ENCODE peak calls at places on chromosome 10, in eight cellular contexts. Y is NCI-H2081; J is ovary; K is cardiac muscle cell; B is stromal cell of bone marrow; N is MM.1S; F is activated gamma-delta T cell treated with Interleukin-2 at 50 U/mL for 16 hours; M is stimulated activated CD4-positive, alpha-beta T cell treated with anti-CD3 and anti-CD28 coated beads, Interleukin-1b, Interleukin-23, amount 100 ng/mL, for 48 hours. W is an unnamed sample.
A peak's percentile ranks its signal among the peaks of the same experiment; 100 is the strongest.

GRCh38 chr10:24519950-24520349 is 203.7 kb downstream of the ARHGAP21 start:
- DNase-seq in Y (no peak), J (no peak), K (no peak), B (no peak), N (no peak), F (no peak), M (peak; percentile 37), W (no peak)

GRCh38 chr10:132149917-132150316 is 36.8 kb upstream of the DPYSL4 start:
- DNase-seq in Y (no peak), J (no peak), K (no peak), B (no peak), N (no peak), F (no peak), M (peak; percentile 0), W (no peak)

GRCh38 chr10:51000976-51001375 is 73.3 kb upstream of the PRKG1 start:
- DNase-seq in Y (no peak), J (no peak), K (no peak), B (no peak), N (no peak), F (no peak), M (no peak), W (no peak)

GRCh38 chr10:110706690-110707098 is 62.6 kb downstream of the RBM20 start:
- DNase-seq in Y (no peak), J (no peak), K (no peak), B (peak; percentile 68), N (no peak), F (no peak), M (no peak), W (no peak)

GRCh38 chr10:113945687-113946085 is 91.2 kb downstream of the NHLRC2 start:
- DNase-seq in Y (no peak), J (no peak), K (no peak), B (no peak), N (no peak), F (no peak), M (no peak), W (no peak)

GRCh38 chr10:43981232-43981631 is 332.6 kb upstream of the ZNF32 start:
- DNase-seq in Y (no peak), J (no peak), K (no peak), B (no peak), N (peak; percentile 29), F (no peak), M (no peak), W (no peak)

GRCh38 chr10:104732222-104732621 is 91.1 kb downstream of the SORCS3 start:
- DNase-seq in Y (no peak), J (no peak), K (no peak), B (no peak), N (no peak), F (no peak), M (no peak), W (no peak)

GRCh38 chr10:78543749-78544446 is 510.2 kb downstream of the RPS24 start:
- DNase-seq in Y (no peak), J (peak; percentile 74), K (peak; percentile 66), B (peak; percentile 99), N (no peak), F (no peak), M (peak; percentile 34), W (no peak)

GRCh38 chr10:114876602-114877300 is 55.2 kb downstream of the FHIP2A start:
- DNase-seq in Y (peak; percentile 64), J (peak; percentile 77), K (peak; percentile 81), B (no peak), N (peak; percentile 72), F (no peak), M (peak; percentile 31), W (peak; percentile 11)

GRCh38 chr10:132671171-132672154 is 114.5 kb downstream of the NKX6-2 start:
- DNase-seq in Y (no peak), J (no peak), K (no peak), B (no peak), N (no peak), F (no peak), M (no peak), W (no peak)

GRCh38 chr10:43396061-43396927 is 12.7 kb downstream of the HNRNPF start:
- DNase-seq in Y (peak; percentile 68), J (peak; percentile 86), K (peak; percentile 88), B (no peak), N (peak; percentile 79), F (peak; percentile 53), M (peak; percentile 83), W (peak; percentile 78)

GRCh38 chr10:24716295-24716694 is 7.4 kb downstream of the ARHGAP21 start:
- DNase-seq in Y (no peak), J (no peak), K (no peak), B (no peak), N (no peak), F (no peak), M (no peak), W (no peak)

GRCh38 chr10:62548686-62549085 is 174.5 kb downstream of the ZNF365 start:
- DNase-seq in Y (no peak), J (no peak), K (no peak), B (no peak), N (no peak), F (no peak), M (no peak), W (no peak)

GRCh38 chr10:132893090-132893489 is 49.3 kb downstream of the CFAP46 start:
- DNase-seq in Y (no peak), J (no peak), K (no peak), B (no peak), N (no peak), F (no peak), M (no peak), W (no peak)

GRCh38 chr10:64430690-64431323 is 909.6 kb downstream of the REEP3 start:
- DNase-seq in Y (peak; percentile 2), J (no peak), K (peak; percentile 65), B (peak; percentile 18), N (no peak), F (no peak), M (no peak), W (no peak)

GRCh38 chr10:35216303-35216905 is 89.8 kb downstream of the CREM start:
- DNase-seq in Y (no peak), J (no peak), K (no peak), B (no peak), N (no peak), F (no peak), M (peak; percentile 46), W (no peak)